ENCODE peak calls at places on chromosomes 16 and 17, in seven cellular contexts. Z is sigmoid colon; W is activated CD8-positive, alpha-beta T cell treated with anti-CD3 and anti-CD28 coated beads for 36 hours; E is cardiac fibroblast; U is mucosa of descending colon; D is RWPE1; K is IMR-90. N is an unnamed sample.

GRCh38 chr17:4175921-4176802 is 33.2 kb downstream of the CYB5D2 start:
- DNase-seq in K (peak), E (no peak), U (no peak), W (peak), D (no peak), Z (no peak), N (peak)

GRCh38 chr16:69017036-69017783 is 88.2 kb upstream of the HAS3 start:
- DNase-seq in D (peak), E (peak), U (no peak), K (peak), Z (no peak), W (no peak), N (no peak)

GRCh38 chr16:2004795-2005517 is 4.7 kb downstream of the ZNF598 start:
- DNase-seq in D (no peak), W (no peak), U (no peak), E (no peak), Z (no peak), K (no peak), N (no peak)

GRCh38 chr17:56824503-56824902 is 9.2 kb downstream of the C17orf67 start:
- DNase-seq in W (no peak), E (no peak), U (no peak), K (no peak), Z (no peak), D (no peak), N (no peak)

GRCh38 chr16:82156761-82157654 is 13.0 kb downstream of the MPHOSPH6 start:
- DNase-seq in Z (no peak), W (peak), E (peak), U (no peak), K (peak), D (no peak), N (no peak)

GRCh38 chr16:73743665-73744496 is 552.7 kb upstream of the PSMD7 start:
- DNase-seq in K (no peak), W (peak), Z (no peak), E (no peak), D (no peak), U (no peak), N (no peak)

GRCh38 chr17:42438600-42439567 is 15.8 kb upstream of the CAVIN1 start:
- DNase-seq in Z (no peak), D (no peak), K (no peak), U (no peak), W (peak), E (peak), N (no peak)

GRCh38 chr17:82838386-82839063 is 1.3 kb downstream of the ZNF750 start:
- DNase-seq in E (peak), Z (peak), W (no peak), U (peak), K (peak), D (no peak), N (no peak)

GRCh38 chr17:61399131-61400057 is at the start of gene TBX2:
- DNase-seq in K (peak), U (peak), W (no peak), D (peak), E (peak), Z (peak), N (no peak)

GRCh38 chr16:81319221-81319912 is 4.6 kb downstream of the GAN start:
- DNase-seq in W (no peak), D (peak), U (no peak), K (peak), Z (no peak), E (peak), N (no peak)

GRCh38 chr16:67345401-67345800 is 18.8 kb downstream of the LRRC36 start:
- DNase-seq in D (no peak), K (no peak), Z (no peak), U (no peak), W (no peak), E (no peak), N (no peak)

GRCh38 chr16:67346328-67346727 is 19.7 kb downstream of the LRRC36 start:
- DNase-seq in Z (no peak), K (no peak), U (no peak), E (no peak), W (no peak), D (no peak), N (no peak)

DNA sequence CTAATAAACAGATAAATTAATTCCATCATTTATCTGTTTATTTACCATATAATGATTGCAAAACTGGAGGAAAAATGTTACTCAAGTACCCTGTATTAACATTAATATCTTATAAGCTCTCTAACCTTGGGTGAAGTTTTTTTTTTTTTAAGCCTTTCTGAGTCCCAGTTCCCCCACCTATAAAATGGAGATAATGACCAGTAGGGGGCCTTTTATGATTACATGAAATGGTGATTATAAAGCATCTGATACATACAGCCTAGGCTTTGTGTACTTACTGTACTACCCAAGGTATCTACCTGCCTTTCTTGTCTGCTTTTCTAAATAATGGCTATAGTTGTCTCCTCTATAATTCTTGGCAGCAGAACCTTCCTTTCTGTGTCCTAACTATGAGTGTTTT is 22.6 kb downstream of the LRRC36 start:
- DNase-seq in Z (no peak), W (no peak), U (no peak), E (peak), K (peak), D (peak), N (no peak)
- TF ChIP-seq CTCF in Z (no peak), W (peak), U (no peak), E (peak), K (peak), D (peak), N (peak)

GRCh38 chr17:58527306-58527705 is 12.9 kb upstream of the MTMR4 start:
- DNase-seq in K (no peak), D (no peak), U (no peak), Z (no peak), E (no peak), W (no peak), N (no peak)
- TF ChIP-seq CTCF in K (no peak), D (no peak), U (no peak), Z (no peak), E (peak), W (no peak), N (peak)

GRCh38 chr17:28255616-28256015 is 63.4 kb upstream of the TMEM97 start:
- DNase-seq in W (no peak), K (no peak), D (no peak), Z (no peak), U (no peak), E (no peak), N (no peak)

GRCh38 chr17:28258347-28258887 is 60.6 kb upstream of the TMEM97 start:
- DNase-seq in E (no peak), D (no peak), W (no peak), Z (no peak), U (no peak), K (no peak), N (no peak)

GRCh38 chr17:28256881-28257280 is 62.1 kb upstream of the TMEM97 start:
- DNase-seq in E (no peak), D (no peak), W (no peak), U (no peak), Z (no peak), K (no peak), N (no peak)

GRCh38 chr17:28253663-28254062 is 65.3 kb upstream of the TMEM97 start:
- DNase-seq in W (no peak), U (no peak), Z (no peak), E (no peak), D (no peak), K (no peak), N (no peak)

DNA sequence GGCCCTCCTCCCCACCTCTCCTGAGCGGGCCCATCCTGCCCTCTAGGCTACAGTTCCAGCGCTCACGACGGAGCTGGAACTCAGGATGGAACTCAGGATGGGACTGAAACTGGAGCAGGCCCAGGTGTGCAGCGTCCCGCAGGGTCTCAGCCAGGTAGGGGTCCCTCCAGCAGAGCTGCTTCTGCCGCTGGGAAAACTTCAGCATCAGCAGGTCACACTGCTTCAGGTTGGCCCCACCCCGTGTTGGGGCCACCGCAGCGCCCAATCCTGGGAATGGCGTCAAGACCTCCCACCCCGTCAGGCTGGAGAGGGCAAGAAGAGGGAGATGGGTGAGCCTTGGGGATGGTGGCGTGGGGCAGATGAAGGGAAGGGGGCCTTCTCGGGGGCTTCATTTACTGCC is 62.6 kb upstream of the TMEM97 start:
- DNase-seq in E (no peak), W (no peak), D (no peak), U (no peak), K (no peak), Z (no peak), N (no peak)
- TF ChIP-seq CTCF in E (no peak), W (no peak), D (no peak), U (no peak), K (no peak), Z (no peak), N (no peak)

DNA sequence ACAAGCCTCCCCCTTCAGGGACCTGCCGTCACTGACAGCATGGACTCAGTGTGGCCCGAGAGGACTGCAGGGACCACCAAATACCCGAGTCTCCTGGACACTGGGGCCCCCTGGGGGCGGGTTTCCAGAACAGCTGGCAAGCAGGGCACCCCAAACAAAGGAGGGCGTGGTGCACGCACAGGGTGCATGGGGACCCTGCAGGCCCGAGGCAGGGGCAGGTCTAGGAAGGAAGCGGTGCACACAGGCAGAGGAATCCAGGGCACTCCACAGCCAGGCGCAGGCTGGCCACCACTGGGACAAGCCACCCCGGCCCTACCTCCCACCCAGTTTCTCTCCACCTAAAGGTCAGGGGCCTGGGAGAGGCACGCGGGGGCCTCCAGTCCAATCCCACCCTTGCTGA is 28.7 kb upstream of the ENPP7 start:
- DNase-seq in E (no peak), Z (no peak), K (no peak), W (peak), U (no peak), D (no peak), N (no peak)
- TF ChIP-seq CTCF in E (no peak), Z (no peak), K (no peak), W (no peak), U (no peak), D (no peak), N (peak)